ENCODE peak calls at places on chromosomes 13 and 19, in six cellular contexts. I, Y, H, V, F and U are unnamed samples.

GRCh38 chr13:47134939-47135489 is 238.2 kb upstream of the HTR2A start:
- DNase-seq in F (no peak), H (no peak), V (no peak), Y (no peak), I (no peak), U (no peak)

GRCh38 chr13:110819203-110820014 is 95.5 kb downstream of the ANKRD10 start:
- DNase-seq in F (peak), Y (peak), V (peak), I (peak), H (peak), U (peak)

GRCh38 chr19:29410974-29411615 is 114.7 kb upstream of the VSTM2B start:
- DNase-seq in V (no peak), I (no peak), F (no peak), Y (no peak), H (no peak), U (no peak)

GRCh38 chr13:112897956-112898785 is 70.8 kb upstream of the MCF2L start:
- DNase-seq in V (peak), F (no peak), H (no peak), I (no peak), Y (no peak), U (no peak)

GRCh38 chr19:53002479-53002878 is 11.2 kb upstream of the ERVV-1 start:
- DNase-seq in I (peak), V (no peak), Y (no peak), H (no peak), F (no peak), U (no peak)

GRCh38 chr13:94031609-94032008 is 447.9 kb downstream of the DCT start:
- DNase-seq in H (peak), I (peak), Y (no peak), F (no peak), V (no peak), U (no peak)

GRCh38 chr19:56080669-56081401 is 40.3 kb downstream of the ZNF787 start:
- DNase-seq in V (no peak), F (peak), I (peak), Y (peak), H (peak), U (peak)

GRCh38 chr19:53771133-53771532 is 53.0 kb downstream of the NLRP12 start:
- DNase-seq in I (no peak), H (no peak), Y (no peak), F (no peak), V (no peak), U (no peak)

GRCh38 chr19:19662344-19662743 is 1.1 kb downstream of the ATP13A1 start:
- DNase-seq in I (no peak), Y (no peak), F (no peak), H (no peak), V (no peak), U (no peak)

GRCh38 chr13:101919541-101920306 is 467.2 kb downstream of the ITGBL1 start:
- DNase-seq in V (no peak), H (peak), Y (peak), I (peak), F (peak), U (no peak)

GRCh38 chr19:398719-399118 is 10.2 kb downstream of the C2CD4C start:
- DNase-seq in I (no peak), V (no peak), F (no peak), Y (no peak), H (no peak), U (no peak)

GRCh38 chr19:55041627-55042343 is 3.7 kb upstream of the GP6 start:
- DNase-seq in F (no peak), V (no peak), I (no peak), Y (no peak), H (no peak), U (peak)

GRCh38 chr13:28408235-28408848 is 86.6 kb downstream of the FLT1 start:
- DNase-seq in V (no peak), F (no peak), Y (no peak), H (peak), I (peak), U (no peak)

GRCh38 chr19:42433503-42434260 is 6.5 kb upstream of the LIPE start:
- DNase-seq in F (peak), Y (peak), I (peak), V (peak), H (peak), U (peak)

GRCh38 chr13:47845981-47846380 is 155.1 kb downstream of the SUCLA2 start:
- DNase-seq in Y (no peak), H (no peak), V (no peak), I (no peak), F (no peak), U (no peak)

GRCh38 chr13:71524245-71525002 is 342.6 kb downstream of the DACH1 start:
- DNase-seq in I (peak), F (no peak), V (no peak), Y (no peak), H (no peak), U (no peak)

GRCh38 chr13:48769107-48769704 is 115.5 kb downstream of the CYSLTR2 start:
- DNase-seq in I (peak), Y (peak), V (peak), F (peak), H (peak), U (peak)

GRCh38 chr13:96575423-96576320 is 418.6 kb downstream of the OXGR1 start:
- DNase-seq in V (peak), F (no peak), Y (no peak), H (peak), I (no peak), U (no peak)

GRCh38 chr19:13633109-13633508 is 126.8 kb upstream of the CACNA1A start:
- DNase-seq in V (no peak), I (peak), H (no peak), F (no peak), Y (no peak), U (no peak)

GRCh38 chr19:45975296-45975695 is 1.6 kb upstream of the NOVA2 start:
- DNase-seq in F (no peak), H (no peak), Y (no peak), I (no peak), V (no peak), U (no peak)

GRCh38 chr19:11281336-11282049 is 14.5 kb upstream of the TSPAN16 start:
- DNase-seq in H (no peak), I (peak), F (no peak), V (no peak), Y (no peak), U (no peak)

GRCh38 chr13:40596484-40596883 is 70.0 kb downstream of the FOXO1 start:
- DNase-seq in Y (no peak), F (no peak), I (no peak), V (no peak), H (no peak), U (no peak)

GRCh38 chr13:25165664-25166063 is 6.4 kb downstream of the AMER2 start:
- DNase-seq in H (no peak), Y (no peak), V (no peak), I (no peak), F (no peak), U (no peak)

GRCh38 chr13:48660356-48661076 is 6.8 kb downstream of the CYSLTR2 start:
- DNase-seq in V (no peak), I (peak), F (no peak), H (no peak), Y (no peak), U (no peak)

GRCh38 chr19:1046836-1047695 is 7.2 kb downstream of the ABCA7 start:
- DNase-seq in H (no peak), V (no peak), I (no peak), F (no peak), Y (no peak), U (no peak)

GRCh38 chr19:3774621-3775373 is 2.8 kb upstream of the RAX2 start:
- DNase-seq in Y (no peak), I (no peak), H (no peak), V (no peak), F (no peak), U (no peak)

GRCh38 chr19:38266070-38266469 is 1.7 kb downstream of the SPINT2 start:
- DNase-seq in H (no peak), I (no peak), Y (no peak), V (no peak), F (no peak), U (no peak)

GRCh38 chr13:20161275-20161950 is 561 bp upstream of the GJA3 start:
- DNase-seq in Y (no peak), F (no peak), H (no peak), V (no peak), I (no peak), U (peak)

GRCh38 chr13:42597505-42597904 is 23.6 kb downstream of the TNFSF11 start:
- DNase-seq in F (no peak), Y (no peak), I (no peak), H (no peak), V (no peak), U (no peak)

GRCh38 chr13:34223984-34224383 is 406.0 kb downstream of the RFC3 start:
- DNase-seq in Y (no peak), I (no peak), V (no peak), F (no peak), H (no peak), U (no peak)
- TF ChIP-seq CTCF in Y (no peak), I (no peak), V (no peak), F (no peak), H (no peak), U (no peak)

GRCh38 chr13:99988469-99989375 is 7.1 kb downstream of the ZIC2 start:
- DNase-seq in F (no peak), Y (no peak), V (no peak), I (no peak), H (no peak), U (no peak)
- TF ChIP-seq CTCF in F (no peak), Y (no peak), V (no peak), I (no peak), H (no peak), U (no peak)

GRCh38 chr19:44905437-44906160 is at the start of gene APOE:
- DNase-seq in V (no peak), I (peak), Y (no peak), F (no peak), H (peak), U (no peak)

GRCh38 chr19:44907613-44908012 is 2.0 kb downstream of the APOE start:
- DNase-seq in F (no peak), Y (no peak), V (no peak), H (no peak), I (no peak), U (no peak)

GRCh38 chr19:44903216-44903601 is 2.4 kb upstream of the APOE start:
- DNase-seq in Y (no peak), I (no peak), H (no peak), V (no peak), F (no peak), U (no peak)

GRCh38 chr19:44903602-44904425 is 1.8 kb upstream of the APOE start:
- DNase-seq in V (no peak), I (peak), Y (peak), F (peak), H (peak), U (peak)

GRCh38 chr19:44904426-44904994 is 1.1 kb upstream of the APOE start:
- DNase-seq in V (no peak), F (no peak), I (peak), Y (no peak), H (no peak), U (no peak)
- TF ChIP-seq CTCF in V (no peak), F (peak), I (peak), Y (peak), H (peak), U (no peak)

GRCh38 chr13:76693086-76693485 is 193.1 kb downstream of the KCTD12 start:
- DNase-seq in I (no peak), V (no peak), F (no peak), H (no peak), Y (no peak), U (no peak)

GRCh38 chr13:76697277-76697676 is 188.9 kb downstream of the KCTD12 start:
- DNase-seq in V (no peak), I (no peak), H (no peak), Y (no peak), F (no peak), U (no peak)

GRCh38 chr13:76692326-76692725 is 193.9 kb downstream of the KCTD12 start:
- DNase-seq in F (peak), Y (no peak), V (no peak), I (no peak), H (no peak), U (no peak)

GRCh38 chr13:76690611-76691010 is 195.6 kb downstream of the KCTD12 start:
- DNase-seq in F (no peak), I (no peak), H (no peak), V (no peak), Y (no peak), U (no peak)

DNA sequence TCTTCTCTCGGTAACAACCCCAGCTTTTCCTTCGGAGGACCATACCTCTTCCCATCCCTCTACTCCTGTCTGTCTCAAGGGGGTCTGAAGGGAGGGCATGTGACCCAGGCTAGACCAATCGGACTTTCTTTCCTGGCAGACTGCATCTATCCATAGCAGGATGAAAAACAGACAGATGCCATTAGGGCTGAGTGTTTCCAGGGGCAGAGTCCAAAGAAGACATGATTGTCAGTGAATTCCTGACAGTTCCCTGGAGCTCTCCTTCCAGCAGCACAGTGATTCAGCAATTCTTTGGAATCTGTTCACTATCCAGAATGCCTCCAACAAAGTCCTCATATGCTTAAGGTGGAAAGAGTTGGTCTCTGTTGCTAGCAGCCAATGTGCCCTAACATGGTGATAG is 189.8 kb downstream of the KCTD12 start:
- DNase-seq in F (peak), I (no peak), Y (no peak), V (no peak), H (peak), U (no peak)
- TF ChIP-seq CTCF in F (no peak), I (no peak), Y (no peak), V (no peak), H (no peak), U (no peak)